ENCODE peak calls at places on chromosomes 11 and 22, in five cellular contexts. Q is midbrain, B is GF-D8, W is ELR, V is fibroblast of villous mesenchyme. N is an unnamed sample.

GRCh38 chr11:46920709-46921108 is 2.4 kb upstream of the LRP4 start:
- DNase-seq in Q (peak), B (no peak), W (peak), V (peak), N (peak)

GRCh38 chr11:66882540-66882939 is 25.7 kb downstream of the LRFN4 start:
- DNase-seq in Q (peak), B (no peak), W (no peak), V (no peak), N (no peak)

GRCh38 chr11:48177661-48178060 is 38.9 kb upstream of the OR4B1 start:
- DNase-seq in Q (no peak), B (no peak), W (no peak), V (no peak), N (no peak)

GRCh38 chr11:115330693-115331482 is 173.3 kb downstream of the CADM1 start:
- DNase-seq in Q (no peak), B (no peak), W (no peak), V (no peak), N (no peak)

GRCh38 chr11:2466069-2466801 is 21.4 kb downstream of the KCNQ1 start:
- DNase-seq in Q (no peak), B (no peak), W (no peak), V (no peak), N (no peak)

GRCh38 chr11:78796956-78797355 is 222.3 kb upstream of the NARS2 start:
- DNase-seq in Q (no peak), B (no peak), W (peak), V (peak), N (peak)

GRCh38 chr22:49299821-49300231 is 527.8 kb downstream of the BRD1 start:
- DNase-seq in Q (no peak), B (no peak), W (no peak), V (no peak), N (no peak)

GRCh38 chr11:122192634-122193245 is 76.7 kb upstream of the BLID start:
- DNase-seq in Q (no peak), B (no peak), W (peak), V (no peak), N (no peak)

GRCh38 chr22:43014062-43014875 is 680 bp downstream of the PACSIN2 start:
- DNase-seq in Q (no peak), B (no peak), W (peak), V (peak), N (no peak)

GRCh38 chr11:119701591-119702260 is 27.3 kb downstream of the NECTIN1 start:
- DNase-seq in Q (no peak), B (no peak), W (peak), V (peak), N (no peak)